ENCODE peak calls at places on chromosomes 5 and 9, in eight cellular contexts. T is right atrium auricular region; C is ovary; D is endothelial cell of umbilical vein; R is CD8-positive, alpha-beta T cell; X is GM23248; E is body of pancreas; A is H1. P is an unnamed sample.
A peak's percentile ranks its signal among the peaks of the same experiment; 100 is the strongest.

GRCh38 chr5:158522001-158522400 is 577.7 kb downstream of the EBF1 start:
- DNase-seq in T (no peak), C (no peak), D (no peak), R (no peak), X (peak; percentile 80), E (no peak), A (no peak), P (no peak)

GRCh38 chr5:57383093-57383861 is 99.3 kb downstream of the ACTBL2 start:
- DNase-seq in T (no peak), C (no peak), D (peak; percentile 96), R (no peak), X (peak; percentile 90), E (no peak), A (no peak), P (peak; percentile 67)

GRCh38 chr5:82147860-82148573 is 130.1 kb downstream of the RPS23 start:
- DNase-seq in T (no peak), C (no peak), D (no peak), R (no peak), X (peak; percentile 73), E (no peak), A (no peak), P (no peak)

GRCh38 chr5:96343094-96343493 is 90.0 kb downstream of the PCSK1 start:
- DNase-seq in T (no peak), C (no peak), D (no peak), R (no peak), X (no peak), E (no peak), A (no peak), P (no peak)

GRCh38 chr9:33329117-33329563 is 38.8 kb downstream of the NFX1 start:
- DNase-seq in T (peak; percentile 60), C (no peak), D (peak; percentile 94), R (no peak), X (peak; percentile 95), E (peak; percentile 69), A (no peak), P (no peak)

GRCh38 chr9:116868212-116868611 is 181.1 kb downstream of the TRIM32 start:
- DNase-seq in T (no peak), C (no peak), D (no peak), R (no peak), X (no peak), E (no peak), A (no peak), P (no peak)

GRCh38 chr5:164153469-164154172 is 648.2 kb downstream of the MAT2B start:
- DNase-seq in T (no peak), C (no peak), D (peak; percentile 23), R (no peak), X (no peak), E (no peak), A (no peak), P (no peak)

GRCh38 chr9:121169094-121169601 is 32.5 kb downstream of the RAB14 start:
- DNase-seq in T (peak; percentile 68), C (peak; percentile 44), D (peak; percentile 18), R (no peak), X (peak; percentile 53), E (no peak), A (no peak), P (peak; percentile 33)

GRCh38 chr5:39765381-39765780 is 340.6 kb upstream of the DAB2 start:
- DNase-seq in T (no peak), C (no peak), D (no peak), R (no peak), X (peak; percentile 73), E (no peak), A (no peak), P (no peak)

GRCh38 chr5:169980418-169981053 is at the start of gene INSYN2B:
- DNase-seq in T (peak; percentile 84), C (peak; percentile 80), D (peak; percentile 96), R (no peak), X (peak; percentile 92), E (peak; percentile 63), A (peak; percentile 89), P (peak; percentile 91)

GRCh38 chr5:157267766-157268480 is 2.0 kb downstream of the CYFIP2 start:
- DNase-seq in T (no peak), C (no peak), D (no peak), R (no peak), X (no peak), E (no peak), A (no peak), P (no peak)

GRCh38 chr9:94927762-94928158 is 201.3 kb downstream of the AOPEP start:
- DNase-seq in T (no peak), C (no peak), D (no peak), R (no peak), X (no peak), E (no peak), A (no peak), P (no peak)

GRCh38 chr5:56549096-56549886 is 266.1 kb upstream of the MAP3K1 start:
- DNase-seq in T (no peak), C (no peak), D (peak; percentile 6), R (no peak), X (no peak), E (no peak), A (no peak), P (no peak)

GRCh38 chr9:128723352-128723865 is 518 bp downstream of the ZDHHC12 start:
- DNase-seq in T (no peak), C (peak; percentile 50), D (no peak), R (no peak), X (no peak), E (peak; percentile 35), A (peak; percentile 56), P (no peak)

DNA sequence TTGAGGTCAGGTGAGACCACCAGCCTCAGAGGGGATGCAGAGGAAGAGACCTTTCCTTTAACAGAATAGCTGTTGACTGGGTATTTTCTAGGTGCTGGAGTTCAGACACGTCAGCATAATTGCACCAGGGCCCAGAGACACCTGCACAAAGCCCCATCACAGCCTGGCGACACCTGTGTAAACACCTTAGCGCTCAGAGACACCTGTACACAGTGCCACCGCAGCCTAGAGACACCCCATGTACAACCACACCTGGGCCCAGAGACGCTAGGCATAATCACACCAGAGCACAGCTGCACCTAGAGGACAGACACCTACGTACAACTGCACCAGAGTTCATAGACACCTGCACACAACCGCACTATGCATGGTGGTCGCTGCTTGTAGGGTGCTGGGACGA is 1.0 kb downstream of the TRIP13 start:
- DNase-seq in T (no peak), C (no peak), D (no peak), R (no peak), X (no peak), E (no peak), A (no peak), P (no peak)
- H3K36me3 ChIP-seq in T (peaks cover 17% of the 10 kb centered on the region), C (no peaks in the 10 kb centered on the region), D (no peaks in the 10 kb centered on the region), R (peaks cover 12% of the 10 kb centered on the region), X (peaks cover 6% of the 10 kb centered on the region), E (no peaks in the 10 kb centered on the region), A (peaks cover 39% of the 10 kb centered on the region), P (peaks cover 50% of the 10 kb centered on the region)

GRCh38 chr9:134487066-134487710 is 154.4 kb upstream of the COL5A1 start:
- DNase-seq in T (no peak), C (no peak), D (no peak), R (no peak), X (no peak), E (no peak), A (peak; percentile 34), P (no peak)

GRCh38 chr9:134486127-134486995 is 155.2 kb upstream of the COL5A1 start:
- DNase-seq in T (no peak), C (no peak), D (no peak), R (no peak), X (no peak), E (no peak), A (no peak), P (no peak)

GRCh38 chr9:134488901-134489280 is 152.7 kb upstream of the COL5A1 start:
- DNase-seq in T (no peak), C (no peak), D (no peak), R (no peak), X (no peak), E (no peak), A (no peak), P (no peak)

GRCh38 chr9:134489621-134490380 is 151.8 kb upstream of the COL5A1 start:
- DNase-seq in T (no peak), C (no peak), D (no peak), R (no peak), X (no peak), E (peak; percentile 6), A (no peak), P (no peak)

GRCh38 chr9:134488251-134488900 is 153.2 kb upstream of the COL5A1 start:
- DNase-seq in T (peak; percentile 81), C (peak; percentile 39), D (no peak), R (no peak), X (peak; percentile 89), E (peak; percentile 13), A (no peak), P (peak; percentile 45)
- H3K4me1 ChIP-seq in T (no peaks in the 10 kb centered on the region), C (peaks cover 4% of the 10 kb centered on the region), D (no peaks in the 10 kb centered on the region), R (no peaks in the 10 kb centered on the region), X (peaks cover 22% of the 10 kb centered on the region), E (no peaks in the 10 kb centered on the region), A (no peaks in the 10 kb centered on the region), P (peaks cover 19% of the 10 kb centered on the region)

GRCh38 chr5:150299571-150300327 is 3.0 kb downstream of the ARSI start:
- DNase-seq in T (no peak), C (no peak), D (no peak), R (no peak), X (peak; percentile 22), E (no peak), A (no peak), P (no peak)

GRCh38 chr5:150301170-150301505 is 1.6 kb downstream of the ARSI start:
- DNase-seq in T (no peak), C (peak; percentile 19), D (no peak), R (no peak), X (peak; percentile 26), E (no peak), A (no peak), P (peak; percentile 36)

GRCh38 chr5:150298701-150299451 is 3.8 kb downstream of the ARSI start:
- DNase-seq in T (peak; percentile 66), C (no peak), D (no peak), R (no peak), X (peak; percentile 99), E (no peak), A (no peak), P (peak; percentile 77)

GRCh38 chr5:150301901-150302300 is 804 bp downstream of the ARSI start:
- DNase-seq in T (no peak), C (no peak), D (no peak), R (no peak), X (no peak), E (no peak), A (no peak), P (no peak)

DNA sequence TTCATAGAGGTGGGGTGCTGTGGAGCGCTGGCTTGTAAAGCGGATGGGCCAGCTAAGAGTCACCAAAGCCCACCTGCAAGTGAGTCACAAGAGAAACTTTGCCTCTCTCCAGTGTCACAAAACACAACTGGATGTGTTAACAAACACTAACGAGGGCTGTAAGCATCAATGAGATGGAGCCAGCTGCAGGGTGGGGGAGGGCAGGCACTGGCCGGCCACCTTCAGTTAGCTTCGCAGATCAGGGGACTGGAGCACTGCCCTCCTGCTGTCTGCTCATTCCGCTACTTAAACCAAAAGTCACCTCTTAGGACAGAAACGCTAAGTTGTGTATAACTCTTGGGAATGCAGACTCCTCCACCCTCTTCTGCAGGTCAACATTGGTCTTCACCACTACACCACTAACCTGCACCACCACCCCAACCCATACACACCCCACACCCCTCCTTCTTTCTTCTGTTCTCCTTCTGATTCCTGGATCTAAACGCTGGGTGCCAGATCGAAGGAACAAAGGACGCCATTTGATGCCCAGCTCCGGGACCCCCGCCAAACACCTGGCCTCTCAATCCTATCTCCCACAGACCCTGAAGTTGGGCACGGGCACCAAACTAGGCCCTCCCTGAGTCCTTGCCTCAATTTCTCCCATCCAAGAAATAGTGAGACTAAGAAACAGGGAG is 2.1 kb downstream of the ARSI start:
- DNase-seq in T (no peak), C (peak; percentile 22), D (no peak), R (no peak), X (no peak), E (no peak), A (no peak), P (no peak)
- H3K4me3 ChIP-seq in T (no peak overlapping the region), C (no peak overlapping the region), D (no peak overlapping the region), R (no peak overlapping the region), X (no peak overlapping the region), E (no peak overlapping the region), A (no peak overlapping the region), P (no peak overlapping the region)

GRCh38 chr9:92257327-92257726 is 36.2 kb downstream of the IARS1 start:
- DNase-seq in T (no peak), C (no peak), D (no peak), R (no peak), X (no peak), E (no peak), A (no peak), P (no peak)
- H3K36me3 ChIP-seq in T (peaks cover 95% of the 10 kb centered on the region), C (no peaks in the 10 kb centered on the region), D (peaks cover 19% of the 10 kb centered on the region), R (peaks cover 66% of the 10 kb centered on the region), X (peaks cover 97% of the 10 kb centered on the region), E (peaks cover 23% of the 10 kb centered on the region), A (peaks cover 88% of the 10 kb centered on the region), P (peaks cover 100% of the 10 kb centered on the region)

P was measured in A673.